ENCODE peak calls at places on chromosomes 6 and 20, in nine cellular contexts. One of them, this sample, is unnamed.

GRCh38 chr20:33940701-33941100 is 53.0 kb upstream of the RALY start:
- DNase-seq in A549: no peak
- DNase-seq in stomach: no peak
- DNase-seq in cardiac fibroblast: no peak
- DNase-seq in AG09309: no peak
- DNase-seq in fibroblast of the aortic adventitia: no peak
- DNase-seq in HepG2: no peak
- DNase-seq in neural crest cell: no peak
- DNase-seq in omental fat pad: no peak
- DNase-seq in this sample: no peak

GRCh38 chr6:72328775-72329174 is 293.1 kb upstream of the KCNQ5 start:
- DNase-seq in AG09309: no peak
- DNase-seq in omental fat pad: no peak
- DNase-seq in fibroblast of the aortic adventitia: no peak
- DNase-seq in A549: no peak
- DNase-seq in HepG2: no peak
- DNase-seq in cardiac fibroblast: peak
- DNase-seq in neural crest cell: no peak
- DNase-seq in stomach: no peak
- DNase-seq in this sample: no peak

GRCh38 chr20:64142546-64142945 is 21.7 kb upstream of the MYT1 start:
- DNase-seq in A549: no peak
- DNase-seq in stomach: no peak
- DNase-seq in fibroblast of the aortic adventitia: no peak
- DNase-seq in cardiac fibroblast: no peak
- DNase-seq in omental fat pad: no peak
- DNase-seq in AG09309: no peak
- DNase-seq in HepG2: no peak
- DNase-seq in neural crest cell: no peak
- DNase-seq in this sample: no peak

GRCh38 chr20:24970743-24971142 is 21.7 kb downstream of the CST7 start:
- DNase-seq in fibroblast of the aortic adventitia: no peak
- DNase-seq in cardiac fibroblast: no peak
- DNase-seq in neural crest cell: no peak
- DNase-seq in AG09309: no peak
- DNase-seq in A549: no peak
- DNase-seq in HepG2: no peak
- DNase-seq in omental fat pad: no peak
- DNase-seq in stomach: no peak
- DNase-seq in this sample: no peak

GRCh38 chr6:122372647-122373046 is 26.8 kb upstream of the HSF2 start:
- DNase-seq in stomach: no peak
- DNase-seq in omental fat pad: no peak
- DNase-seq in HepG2: no peak
- DNase-seq in AG09309: no peak
- DNase-seq in cardiac fibroblast: peak
- DNase-seq in fibroblast of the aortic adventitia: peak
- DNase-seq in A549: no peak
- DNase-seq in neural crest cell: no peak
- DNase-seq in this sample: no peak

GRCh38 chr20:58693226-58694006 is 816 bp downstream of the NPEPL1 start:
- DNase-seq in HepG2: no peak
- DNase-seq in neural crest cell: no peak
- DNase-seq in AG09309: no peak
- DNase-seq in fibroblast of the aortic adventitia: no peak
- DNase-seq in cardiac fibroblast: no peak
- DNase-seq in A549: peak
- DNase-seq in stomach: peak
- DNase-seq in omental fat pad: no peak
- DNase-seq in this sample: peak

GRCh38 chr20:35368616-35369423 is 43.0 kb downstream of the UQCC1 start:
- DNase-seq in cardiac fibroblast: peak
- DNase-seq in omental fat pad: no peak
- DNase-seq in neural crest cell: no peak
- DNase-seq in HepG2: no peak
- DNase-seq in AG09309: no peak
- DNase-seq in A549: no peak
- DNase-seq in fibroblast of the aortic adventitia: no peak
- DNase-seq in stomach: no peak
- DNase-seq in this sample: no peak

GRCh38 chr6:167056370-167056769 is 57.2 kb downstream of the CEP43 start:
- DNase-seq in omental fat pad: no peak
- DNase-seq in A549: no peak
- DNase-seq in stomach: no peak
- DNase-seq in AG09309: peak
- DNase-seq in HepG2: no peak
- DNase-seq in neural crest cell: no peak
- DNase-seq in fibroblast of the aortic adventitia: peak
- DNase-seq in cardiac fibroblast: peak
- DNase-seq in this sample: no peak

GRCh38 chr20:25237610-25238318 is 10.1 kb upstream of the PYGB start:
- DNase-seq in A549: peak
- DNase-seq in neural crest cell: no peak
- DNase-seq in omental fat pad: no peak
- DNase-seq in stomach: no peak
- DNase-seq in cardiac fibroblast: peak
- DNase-seq in HepG2: peak
- DNase-seq in AG09309: peak
- DNase-seq in fibroblast of the aortic adventitia: peak
- DNase-seq in this sample: no peak

GRCh38 chr6:1461207-1461606 is 71.8 kb downstream of the FOXF2 start:
- DNase-seq in omental fat pad: no peak
- DNase-seq in neural crest cell: no peak
- DNase-seq in A549: no peak
- DNase-seq in HepG2: no peak
- DNase-seq in stomach: no peak
- DNase-seq in AG09309: peak
- DNase-seq in fibroblast of the aortic adventitia: peak
- DNase-seq in cardiac fibroblast: peak
- DNase-seq in this sample: no peak

GRCh38 chr6:106253731-106254130 is 71.8 kb downstream of the ATG5 start:
- DNase-seq in AG09309: no peak
- DNase-seq in A549: no peak
- DNase-seq in omental fat pad: no peak
- DNase-seq in stomach: no peak
- DNase-seq in HepG2: no peak
- DNase-seq in cardiac fibroblast: no peak
- DNase-seq in neural crest cell: no peak
- DNase-seq in fibroblast of the aortic adventitia: peak
- DNase-seq in this sample: no peak

GRCh38 chr6:46491201-46491788 is at the start of gene RCAN2:
- DNase-seq in fibroblast of the aortic adventitia: peak
- DNase-seq in AG09309: no peak
- DNase-seq in HepG2: peak
- DNase-seq in neural crest cell: peak
- DNase-seq in omental fat pad: no peak
- DNase-seq in cardiac fibroblast: peak
- DNase-seq in stomach: peak
- DNase-seq in A549: peak
- DNase-seq in this sample: peak

GRCh38 chr6:46486186-46486585 is 5.1 kb downstream of the RCAN2 start:
- DNase-seq in omental fat pad: no peak
- DNase-seq in A549: no peak
- DNase-seq in cardiac fibroblast: no peak
- DNase-seq in stomach: no peak
- DNase-seq in fibroblast of the aortic adventitia: no peak
- DNase-seq in AG09309: no peak
- DNase-seq in neural crest cell: no peak
- DNase-seq in HepG2: peak
- DNase-seq in this sample: no peak

GRCh38 chr6:46491789-46492547 is 719 bp upstream of the RCAN2 start:
- DNase-seq in A549: peak
- DNase-seq in neural crest cell: peak
- DNase-seq in stomach: peak
- DNase-seq in AG09309: no peak
- DNase-seq in omental fat pad: peak
- DNase-seq in HepG2: peak
- DNase-seq in fibroblast of the aortic adventitia: peak
- DNase-seq in cardiac fibroblast: no peak
- DNase-seq in this sample: no peak

GRCh38 chr6:46490425-46491200 is 636 bp downstream of the RCAN2 start:
- DNase-seq in cardiac fibroblast: peak
- DNase-seq in AG09309: no peak
- DNase-seq in stomach: peak
- DNase-seq in omental fat pad: no peak
- DNase-seq in fibroblast of the aortic adventitia: no peak
- DNase-seq in A549: no peak
- DNase-seq in HepG2: no peak
- DNase-seq in neural crest cell: peak
- DNase-seq in this sample: peak
- TF ChIP-seq CTCF in cardiac fibroblast: no peak
- TF ChIP-seq CTCF in AG09309: peak
- TF ChIP-seq CTCF in stomach: no peak
- TF ChIP-seq CTCF in omental fat pad: no peak
- TF ChIP-seq CTCF in fibroblast of the aortic adventitia: peak
- TF ChIP-seq CTCF in A549: no peak
- TF ChIP-seq CTCF in HepG2: peak
- TF ChIP-seq CTCF in neural crest cell: peak
- TF ChIP-seq CTCF in this sample: no peak

GRCh38 chr6:139249387-139249786 is 42.4 kb downstream of the TXLNB start:
- DNase-seq in stomach: no peak
- DNase-seq in cardiac fibroblast: peak
- DNase-seq in A549: no peak
- DNase-seq in AG09309: no peak
- DNase-seq in fibroblast of the aortic adventitia: peak
- DNase-seq in omental fat pad: no peak
- DNase-seq in neural crest cell: no peak
- DNase-seq in HepG2: no peak
- DNase-seq in this sample: no peak

GRCh38 chr6:139252018-139252390 is 39.8 kb downstream of the TXLNB start:
- DNase-seq in cardiac fibroblast: no peak
- DNase-seq in AG09309: no peak
- DNase-seq in HepG2: no peak
- DNase-seq in stomach: no peak
- DNase-seq in neural crest cell: no peak
- DNase-seq in fibroblast of the aortic adventitia: no peak
- DNase-seq in omental fat pad: no peak
- DNase-seq in A549: no peak
- DNase-seq in this sample: no peak

GRCh38 chr6:139248911-139249310 is 42.9 kb downstream of the TXLNB start:
- DNase-seq in HepG2: no peak
- DNase-seq in A549: no peak
- DNase-seq in stomach: no peak
- DNase-seq in fibroblast of the aortic adventitia: peak
- DNase-seq in cardiac fibroblast: no peak
- DNase-seq in neural crest cell: no peak
- DNase-seq in omental fat pad: no peak
- DNase-seq in AG09309: no peak
- DNase-seq in this sample: no peak

GRCh38 chr6:139251377-139252017 is 40.3 kb downstream of the TXLNB start:
- DNase-seq in AG09309: no peak
- DNase-seq in neural crest cell: no peak
- DNase-seq in fibroblast of the aortic adventitia: no peak
- DNase-seq in HepG2: no peak
- DNase-seq in cardiac fibroblast: no peak
- DNase-seq in stomach: no peak
- DNase-seq in omental fat pad: no peak
- DNase-seq in A549: no peak
- DNase-seq in this sample: no peak

DNA sequence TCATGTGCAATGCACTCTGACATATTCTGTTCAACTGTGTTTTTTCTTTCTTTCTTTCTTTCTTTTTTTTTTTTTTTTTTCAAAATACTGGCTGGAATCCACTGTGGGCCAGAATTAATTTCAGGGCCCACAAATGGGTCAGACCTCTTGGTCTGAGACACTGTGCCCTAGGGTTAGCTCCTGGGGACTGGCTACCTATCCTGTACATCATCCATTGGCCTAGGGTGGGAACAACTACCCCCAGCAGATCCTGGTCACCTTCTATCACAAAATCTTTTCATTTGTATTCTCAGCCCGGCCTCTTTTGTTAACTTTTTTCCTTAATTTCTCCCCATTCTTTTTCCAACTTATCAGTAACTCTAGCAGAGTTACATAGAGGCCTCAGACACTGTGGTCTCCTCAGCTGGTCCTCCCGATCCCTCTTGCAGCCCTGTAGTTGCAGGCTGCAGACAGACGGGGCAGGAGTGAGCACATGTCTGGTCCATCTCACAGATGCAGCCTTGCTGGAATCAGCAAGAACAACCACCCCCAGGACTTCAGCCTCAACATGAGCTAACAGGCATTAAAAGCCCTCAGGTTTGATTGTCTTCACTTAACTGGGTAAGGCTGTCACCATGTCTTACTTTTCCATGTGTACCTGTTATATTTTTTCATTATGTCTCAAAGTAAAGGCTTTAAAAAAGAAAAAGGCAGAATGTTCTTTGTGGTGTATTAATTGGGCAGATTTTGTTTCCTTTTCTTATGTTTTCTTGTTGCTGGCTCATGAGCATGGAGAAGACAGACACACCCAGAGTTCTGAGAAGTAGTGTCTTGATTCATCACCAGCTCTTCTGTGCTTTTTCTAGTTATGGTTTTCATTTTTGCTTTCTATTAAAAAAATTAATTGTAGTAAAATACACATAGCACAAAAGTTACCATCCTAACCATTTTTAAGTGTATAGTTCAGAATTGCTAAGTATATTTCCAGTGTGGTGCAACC is 41.2 kb downstream of the TXLNB start:
- DNase-seq in neural crest cell: peak
- DNase-seq in cardiac fibroblast: peak
- DNase-seq in fibroblast of the aortic adventitia: peak
- DNase-seq in AG09309: peak
- DNase-seq in HepG2: peak
- DNase-seq in omental fat pad: no peak
- DNase-seq in A549: peak
- DNase-seq in stomach: peak
- DNase-seq in this sample: peak
- TF ChIP-seq CTCF in neural crest cell: peak
- TF ChIP-seq CTCF in cardiac fibroblast: peak
- TF ChIP-seq CTCF in fibroblast of the aortic adventitia: peak
- TF ChIP-seq CTCF in AG09309: peak
- TF ChIP-seq CTCF in HepG2: peak
- TF ChIP-seq CTCF in omental fat pad: no peak
- TF ChIP-seq CTCF in A549: peak
- TF ChIP-seq CTCF in stomach: peak
- TF ChIP-seq CTCF in this sample: no peak

DNA sequence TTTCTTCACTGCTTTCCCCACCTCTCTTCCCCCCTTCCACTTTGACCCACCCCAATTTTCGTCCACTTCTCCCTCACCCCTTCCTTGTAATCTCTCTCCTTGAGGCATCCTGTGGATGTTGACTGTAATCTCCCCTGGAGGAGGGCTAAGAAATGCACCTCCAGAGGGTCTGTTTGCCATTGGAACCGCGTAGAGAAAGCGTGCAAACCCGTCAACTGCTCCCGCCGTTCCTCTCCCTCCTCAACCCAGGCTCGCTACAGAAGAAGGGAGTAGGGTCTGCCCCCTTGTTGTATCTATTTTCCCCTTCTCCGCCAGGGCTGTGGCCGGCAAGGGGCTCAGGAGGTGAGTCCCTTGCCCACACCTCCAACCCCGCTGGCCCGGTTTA is 502 bp upstream of the HTR1E start:
- DNase-seq in HepG2: no peak
- DNase-seq in omental fat pad: peak
- DNase-seq in cardiac fibroblast: no peak
- DNase-seq in A549: no peak
- DNase-seq in fibroblast of the aortic adventitia: no peak
- DNase-seq in neural crest cell: no peak
- DNase-seq in AG09309: no peak
- DNase-seq in stomach: no peak
- DNase-seq in this sample: no peak
- TF ChIP-seq CTCF in HepG2: no peak
- TF ChIP-seq CTCF in omental fat pad: no peak
- TF ChIP-seq CTCF in cardiac fibroblast: no peak
- TF ChIP-seq CTCF in A549: no peak
- TF ChIP-seq CTCF in fibroblast of the aortic adventitia: no peak
- TF ChIP-seq CTCF in neural crest cell: no peak
- TF ChIP-seq CTCF in AG09309: no peak
- TF ChIP-seq CTCF in stomach: peak
- TF ChIP-seq CTCF in this sample: no peak

GRCh38 chr6:49384913-49385312 is 78.1 kb downstream of the MMUT start:
- DNase-seq in stomach: no peak
- DNase-seq in omental fat pad: no peak
- DNase-seq in neural crest cell: no peak
- DNase-seq in A549: no peak
- DNase-seq in HepG2: no peak
- DNase-seq in cardiac fibroblast: peak
- DNase-seq in fibroblast of the aortic adventitia: peak
- DNase-seq in AG09309: no peak
- DNase-seq in this sample: no peak
- TF ChIP-seq CTCF in stomach: no peak
- TF ChIP-seq CTCF in omental fat pad: no peak
- TF ChIP-seq CTCF in neural crest cell: no peak
- TF ChIP-seq CTCF in A549: no peak
- TF ChIP-seq CTCF in HepG2: no peak
- TF ChIP-seq CTCF in cardiac fibroblast: no peak
- TF ChIP-seq CTCF in fibroblast of the aortic adventitia: no peak
- TF ChIP-seq CTCF in AG09309: no peak
- TF ChIP-seq CTCF in this sample: no peak